ENCODE peak calls at places on chromosomes 12 and 14, in six cellular contexts. One of them, this sample, is unnamed.

GRCh38 chr14:104385189-104386135 is 194.1 kb upstream of the C14orf180 start:
- DNase-seq in WTC11: peak; percentile 9
- DNase-seq in AG04450: no peak
- DNase-seq in IMR-90: no peak
- DNase-seq in Calu3: no peak
- DNase-seq in lung: no peak
- DNase-seq in this sample: no peak

GRCh38 chr12:1587927-1588573 is 6.3 kb downstream of the FBXL14 start:
- DNase-seq in WTC11: no peak
- DNase-seq in AG04450: no peak
- DNase-seq in Calu3: no peak
- DNase-seq in IMR-90: peak; percentile 54
- DNase-seq in lung: no peak
- DNase-seq in this sample: no peak

GRCh38 chr14:29222671-29223268 is 456.2 kb downstream of the FOXG1 start:
- DNase-seq in IMR-90: peak; percentile 73
- DNase-seq in AG04450: peak; percentile 41
- DNase-seq in WTC11: peak; percentile 10
- DNase-seq in Calu3: peak; percentile 7
- DNase-seq in lung: no peak
- DNase-seq in this sample: no peak

GRCh38 chr12:64475518-64475917 is 23.6 kb downstream of the TBK1 start:
- DNase-seq in WTC11: no peak
- DNase-seq in AG04450: no peak
- DNase-seq in Calu3: no peak
- DNase-seq in lung: no peak
- DNase-seq in IMR-90: no peak
- DNase-seq in this sample: no peak

GRCh38 chr12:132517740-132518100 is 27.8 kb downstream of the FBRSL1 start:
- DNase-seq in Calu3: no peak
- DNase-seq in IMR-90: no peak
- DNase-seq in lung: no peak
- DNase-seq in AG04450: no peak
- DNase-seq in WTC11: no peak
- DNase-seq in this sample: no peak

GRCh38 chr14:73025544-73025943 is 1.4 kb downstream of the ZFYVE1 start:
- DNase-seq in WTC11: no peak
- DNase-seq in lung: no peak
- DNase-seq in Calu3: no peak
- DNase-seq in IMR-90: peak; percentile 42
- DNase-seq in AG04450: no peak
- DNase-seq in this sample: no peak

GRCh38 chr12:76123301-76124212 is 39.1 kb upstream of the NAP1L1 start:
- DNase-seq in Calu3: no peak
- DNase-seq in AG04450: no peak
- DNase-seq in IMR-90: peak; percentile 64
- DNase-seq in lung: no peak
- DNase-seq in WTC11: no peak
- DNase-seq in this sample: no peak

GRCh38 chr12:47850153-47851084 is 30.7 kb upstream of the HDAC7 start:
- DNase-seq in AG04450: no peak
- DNase-seq in Calu3: no peak
- DNase-seq in lung: no peak
- DNase-seq in WTC11: no peak
- DNase-seq in IMR-90: peak; percentile 83
- DNase-seq in this sample: no peak

GRCh38 chr12:89756638-89757321 is 48.1 kb upstream of the ATP2B1 start:
- DNase-seq in Calu3: peak; percentile 46
- DNase-seq in AG04450: peak; percentile 92
- DNase-seq in IMR-90: peak; percentile 99
- DNase-seq in WTC11: no peak
- DNase-seq in lung: no peak
- DNase-seq in this sample: no peak

GRCh38 chr12:89181271-89181920 is 170.9 kb downstream of the DUSP6 start:
- DNase-seq in AG04450: peak; percentile 21
- DNase-seq in WTC11: no peak
- DNase-seq in Calu3: no peak
- DNase-seq in lung: no peak
- DNase-seq in IMR-90: peak; percentile 78
- DNase-seq in this sample: no peak

GRCh38 chr14:63800651-63801385 is 52.0 kb upstream of the SYNE2 start:
- DNase-seq in IMR-90: no peak
- DNase-seq in AG04450: no peak
- DNase-seq in lung: no peak
- DNase-seq in WTC11: no peak
- DNase-seq in Calu3: no peak
- DNase-seq in this sample: no peak

GRCh38 chr12:109762071-109762672 is 48.5 kb downstream of the FAM222A start:
- DNase-seq in lung: no peak
- DNase-seq in IMR-90: no peak
- DNase-seq in WTC11: peak; percentile 3
- DNase-seq in Calu3: no peak
- DNase-seq in AG04450: no peak
- DNase-seq in this sample: peak; percentile 45

GRCh38 chr14:64422006-64422405 is 33.9 kb downstream of the MTHFD1 start:
- DNase-seq in Calu3: no peak
- DNase-seq in lung: no peak
- DNase-seq in IMR-90: no peak
- DNase-seq in WTC11: no peak
- DNase-seq in AG04450: no peak
- DNase-seq in this sample: no peak

GRCh38 chr12:131066886-131067490 is 113.3 kb downstream of the ADGRD1 start:
- DNase-seq in WTC11: no peak
- DNase-seq in Calu3: no peak
- DNase-seq in AG04450: no peak
- DNase-seq in lung: no peak
- DNase-seq in IMR-90: no peak
- DNase-seq in this sample: peak; percentile 56

GRCh38 chr12:15883536-15883935 is 1.3 kb downstream of the STRAP start:
- DNase-seq in lung: no peak
- DNase-seq in AG04450: no peak
- DNase-seq in Calu3: no peak
- DNase-seq in IMR-90: peak; percentile 20
- DNase-seq in WTC11: no peak
- DNase-seq in this sample: no peak

GRCh38 chr14:63924375-63924774 is 71.6 kb downstream of the SYNE2 start:
- DNase-seq in AG04450: no peak
- DNase-seq in lung: no peak
- DNase-seq in WTC11: no peak
- DNase-seq in Calu3: no peak
- DNase-seq in IMR-90: no peak
- DNase-seq in this sample: no peak

GRCh38 chr14:102297436-102298170 is 7.4 kb downstream of the MOK start:
- DNase-seq in AG04450: no peak
- DNase-seq in WTC11: no peak
- DNase-seq in Calu3: no peak
- DNase-seq in lung: no peak
- DNase-seq in IMR-90: no peak
- DNase-seq in this sample: no peak

GRCh38 chr12:27119797-27120196 is 37.4 kb upstream of the C12orf71 start:
- DNase-seq in IMR-90: no peak
- DNase-seq in AG04450: no peak
- DNase-seq in Calu3: no peak
- DNase-seq in WTC11: peak; percentile 28
- DNase-seq in lung: no peak
- DNase-seq in this sample: no peak

GRCh38 chr12:124680863-124681778 is 113.7 kb upstream of the NCOR2 start:
- DNase-seq in WTC11: peak; percentile 39
- DNase-seq in Calu3: peak; percentile 76
- DNase-seq in IMR-90: peak; percentile 95
- DNase-seq in lung: no peak
- DNase-seq in AG04450: no peak
- DNase-seq in this sample: no peak

GRCh38 chr14:66509874-66510273 is 1.9 kb downstream of the GPHN start:
- DNase-seq in AG04450: no peak
- DNase-seq in lung: no peak
- DNase-seq in IMR-90: no peak
- DNase-seq in Calu3: no peak
- DNase-seq in WTC11: no peak
- DNase-seq in this sample: no peak

GRCh38 chr12:88960213-88960878 is 380.1 kb upstream of the KITLG start:
- DNase-seq in lung: no peak
- DNase-seq in AG04450: no peak
- DNase-seq in IMR-90: peak; percentile 49
- DNase-seq in Calu3: no peak
- DNase-seq in WTC11: no peak
- DNase-seq in this sample: no peak

GRCh38 chr14:44565968-44566367 is 58.9 kb upstream of the FSCB start:
- DNase-seq in IMR-90: no peak
- DNase-seq in WTC11: no peak
- DNase-seq in lung: no peak
- DNase-seq in AG04450: no peak
- DNase-seq in Calu3: no peak
- DNase-seq in this sample: no peak

GRCh38 chr12:95738024-95738611 is 52.4 kb downstream of the NTN4 start:
- DNase-seq in IMR-90: no peak
- DNase-seq in AG04450: no peak
- DNase-seq in Calu3: peak; percentile 33
- DNase-seq in WTC11: no peak
- DNase-seq in lung: no peak
- DNase-seq in this sample: no peak

GRCh38 chr12:94427520-94428381 is 31.9 kb downstream of the CEP83 start:
- DNase-seq in Calu3: no peak
- DNase-seq in AG04450: peak; percentile 74
- DNase-seq in lung: peak; percentile 62
- DNase-seq in WTC11: no peak
- DNase-seq in IMR-90: peak; percentile 82
- DNase-seq in this sample: no peak

GRCh38 chr12:94426049-94426448 is 33.6 kb downstream of the CEP83 start:
- DNase-seq in IMR-90: no peak
- DNase-seq in Calu3: no peak
- DNase-seq in WTC11: no peak
- DNase-seq in AG04450: no peak
- DNase-seq in lung: no peak
- DNase-seq in this sample: no peak

GRCh38 chr12:94429191-94429590 is 30.5 kb downstream of the CEP83 start:
- DNase-seq in WTC11: no peak
- DNase-seq in lung: no peak
- DNase-seq in AG04450: no peak
- DNase-seq in IMR-90: no peak
- DNase-seq in Calu3: no peak
- DNase-seq in this sample: no peak

GRCh38 chr12:94430304-94430703 is 29.4 kb downstream of the CEP83 start:
- DNase-seq in lung: no peak
- DNase-seq in IMR-90: no peak
- DNase-seq in AG04450: no peak
- DNase-seq in Calu3: no peak
- DNase-seq in WTC11: no peak
- DNase-seq in this sample: no peak

DNA sequence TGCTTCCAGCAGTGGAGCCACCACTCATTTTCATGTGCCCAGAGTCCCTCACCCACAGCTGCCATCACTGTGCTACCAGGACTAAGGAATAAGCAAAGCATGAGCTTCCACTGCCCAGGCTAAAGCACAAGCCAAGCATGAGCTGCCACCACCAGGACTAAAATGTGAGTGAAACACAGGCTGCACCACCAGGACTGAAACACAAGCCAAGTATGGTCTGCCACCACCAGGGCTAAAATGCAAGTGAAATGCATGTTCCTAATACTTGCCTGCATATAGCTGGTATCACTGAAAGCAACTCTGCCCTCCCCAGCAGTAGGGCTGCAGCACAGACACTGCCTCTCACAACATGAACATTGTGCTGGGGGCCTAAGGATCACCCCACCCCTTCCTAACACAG is 30.0 kb downstream of the CEP83 start:
- DNase-seq in lung: no peak
- DNase-seq in AG04450: no peak
- DNase-seq in Calu3: no peak
- DNase-seq in IMR-90: no peak
- DNase-seq in WTC11: no peak
- DNase-seq in this sample: no peak
- TF ChIP-seq CTCF in lung: no peak
- TF ChIP-seq CTCF in AG04450: no peak
- TF ChIP-seq CTCF in Calu3: no peak
- TF ChIP-seq CTCF in IMR-90: no peak
- TF ChIP-seq CTCF in WTC11: no peak
- TF ChIP-seq CTCF in this sample: no peak

DNA sequence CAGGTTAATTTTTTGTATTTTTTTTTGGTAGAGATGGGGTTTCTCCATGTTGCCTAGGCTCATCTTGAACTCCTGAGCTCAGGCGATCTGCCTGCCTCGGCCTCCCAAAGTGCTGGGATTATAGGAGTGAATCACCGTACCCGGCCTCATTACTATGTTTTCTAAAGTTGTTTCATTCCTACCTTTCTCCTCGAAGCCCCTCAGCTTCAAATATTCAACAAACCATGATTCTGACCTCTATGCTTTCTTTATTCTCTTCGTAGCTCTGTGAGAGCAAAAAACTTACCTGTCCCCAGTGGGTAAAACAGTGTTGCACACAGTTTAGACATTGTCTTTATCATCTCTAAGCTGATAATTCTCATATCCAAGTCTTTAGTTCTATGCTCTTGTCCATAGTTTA is 26.2 kb upstream of the MDM2 start:
- DNase-seq in IMR-90: no peak
- DNase-seq in Calu3: no peak
- DNase-seq in AG04450: no peak
- DNase-seq in lung: no peak
- DNase-seq in WTC11: no peak
- DNase-seq in this sample: no peak
- TF ChIP-seq CTCF in IMR-90: no peak
- TF ChIP-seq CTCF in Calu3: no peak
- TF ChIP-seq CTCF in AG04450: no peak
- TF ChIP-seq CTCF in lung: no peak
- TF ChIP-seq CTCF in WTC11: no peak
- TF ChIP-seq CTCF in this sample: no peak

GRCh38 chr12:46110928-46111699 is 120.7 kb upstream of the SCAF11 start:
- DNase-seq in AG04450: no peak
- DNase-seq in Calu3: no peak
- DNase-seq in IMR-90: no peak
- DNase-seq in WTC11: no peak
- DNase-seq in lung: no peak
- DNase-seq in this sample: no peak
- TF ChIP-seq CTCF in AG04450: peak; percentile 37
- TF ChIP-seq CTCF in Calu3: no peak
- TF ChIP-seq CTCF in IMR-90: no peak
- TF ChIP-seq CTCF in WTC11: no peak
- TF ChIP-seq CTCF in lung: no peak
- TF ChIP-seq CTCF in this sample: no peak

DNA sequence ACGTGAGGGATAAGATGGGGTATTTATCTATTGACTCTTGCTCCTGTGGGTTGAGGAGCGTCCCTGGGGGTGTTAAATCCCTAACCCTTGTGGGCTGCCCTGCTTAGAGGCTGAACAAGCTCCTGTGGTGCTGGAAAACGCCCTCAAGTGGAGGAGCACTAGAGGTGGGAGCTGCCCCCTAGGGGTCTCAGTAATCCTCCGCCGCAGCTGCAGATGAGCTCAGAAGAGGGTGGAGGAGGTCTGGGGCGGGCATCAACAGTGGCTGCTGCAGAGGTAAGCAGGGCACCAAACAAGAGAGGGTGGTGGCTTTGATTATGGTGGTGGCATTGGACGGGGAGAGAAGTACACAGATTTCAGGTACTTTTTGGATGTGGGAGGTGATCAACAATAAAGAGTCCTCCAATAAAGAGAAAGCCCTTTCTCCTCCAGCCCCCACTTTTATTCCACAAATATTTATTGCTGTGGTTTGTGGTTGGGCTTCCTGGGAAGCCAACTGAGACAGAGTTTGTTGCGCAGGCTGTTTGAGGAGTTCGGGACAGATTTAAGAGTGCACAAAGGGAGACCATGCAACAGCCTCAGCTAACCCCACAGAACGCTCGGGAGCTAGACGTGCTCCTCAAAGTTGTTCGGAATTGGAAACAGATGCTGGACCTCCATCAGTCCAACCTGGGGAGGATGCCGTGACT is 179.9 kb downstream of the ADCK1 start:
- DNase-seq in AG04450: no peak
- DNase-seq in IMR-90: no peak
- DNase-seq in lung: no peak
- DNase-seq in Calu3: no peak
- DNase-seq in WTC11: peak; percentile 62
- DNase-seq in this sample: peak; percentile 65
- TF ChIP-seq CTCF in AG04450: no peak
- TF ChIP-seq CTCF in IMR-90: no peak
- TF ChIP-seq CTCF in lung: no peak
- TF ChIP-seq CTCF in Calu3: no peak
- TF ChIP-seq CTCF in WTC11: peak; percentile 15
- TF ChIP-seq CTCF in this sample: no peak